ENCODE peak calls at places on chromosomes 1 and 21, in five cellular contexts. U is SK-N-SH, J is HepG2, Y is K562, D is GM12878. X is an unnamed sample.

GRCh38 chr1:234707641-234708040 is 97.7 kb upstream of the IRF2BP2 start:
- DNase-seq in J (no peak), Y (no peak), U (no peak), D (no peak), X (no peak)

GRCh38 chr1:218294531-218294930 is 9.4 kb downstream of the RRP15 start:
- DNase-seq in U (no peak), J (no peak), Y (no peak), D (no peak), X (no peak)

GRCh38 chr1:170218261-170218660 is 72.5 kb downstream of the NTMT2 start:
- DNase-seq in D (no peak), Y (no peak), U (no peak), J (no peak), X (no peak)

GRCh38 chr1:222928212-222928611 is 113.4 kb downstream of the DISP1 start:
- DNase-seq in Y (no peak), U (peak; percentile 44), D (no peak), J (peak; percentile 49), X (peak; percentile 43)

GRCh38 chr1:27878787-27879335 is 6.5 kb downstream of the THEMIS2 start:
- DNase-seq in U (peak; percentile 47), Y (no peak), J (no peak), D (no peak), X (no peak)

GRCh38 chr1:32012709-32013385 is 821 bp upstream of the KHDRBS1 start:
- DNase-seq in Y (no peak), U (no peak), J (no peak), D (no peak), X (no peak)

GRCh38 chr1:29196863-29197589 is 15.3 kb upstream of the SRSF4 start:
- DNase-seq in J (no peak), Y (no peak), U (no peak), D (no peak), X (no peak)

GRCh38 chr1:225962440-225962975 is 21.5 kb upstream of the LEFTY2 start:
- DNase-seq in U (peak; percentile 71), J (peak; percentile 27), D (no peak), Y (peak; percentile 90), X (peak; percentile 93)

GRCh38 chr1:36397083-36397377 is 678 bp downstream of the LSM10 start:
- DNase-seq in U (no peak), J (no peak), D (no peak), Y (no peak), X (no peak)

GRCh38 chr1:234108921-234109320 is 204.4 kb downstream of the SLC35F3 start:
- DNase-seq in J (no peak), Y (no peak), U (no peak), D (no peak), X (no peak)

GRCh38 chr1:99662581-99663208 is 16.8 kb downstream of the PALMD start:
- DNase-seq in D (no peak), Y (no peak), U (no peak), J (no peak), X (no peak)

GRCh38 chr1:15946546-15947381 is 29.1 kb downstream of the ZBTB17 start:
- DNase-seq in Y (no peak), D (no peak), U (no peak), J (no peak), X (no peak)

GRCh38 chr1:165187020-165187628 is 169.4 kb downstream of the LMX1A start:
- DNase-seq in D (no peak), U (no peak), J (no peak), Y (no peak), X (no peak)

GRCh38 chr1:203512830-203513578 is 19.1 kb downstream of the OPTC start:
- DNase-seq in U (no peak), J (peak; percentile 21), Y (no peak), D (no peak), X (no peak)

DNA sequence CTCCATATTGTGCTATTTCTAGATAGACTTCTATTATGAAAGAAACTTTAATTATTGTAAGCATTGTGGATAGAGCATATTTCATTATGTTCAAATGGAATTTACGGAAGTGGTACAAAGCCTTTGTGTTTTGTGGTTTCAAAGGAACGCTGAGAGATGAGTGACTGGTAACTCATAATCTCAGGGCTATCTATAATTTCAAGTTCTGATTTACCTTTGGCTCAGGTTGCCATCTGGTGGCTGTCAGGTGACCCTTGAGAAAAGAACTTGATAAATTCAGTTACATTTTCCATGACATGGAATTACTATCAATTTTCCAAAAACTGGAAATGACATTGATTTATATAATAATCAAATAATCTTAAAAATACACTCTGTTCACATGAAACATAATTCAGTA is 12.2 kb downstream of the NTNG1 start:
- DNase-seq in Y (no peak), J (peak; percentile 2), D (no peak), U (no peak), X (no peak)
- TF ChIP-seq FOXM1 in Y (no peak), J (no peak), D (no peak), U (no peak), X (no peak)

GRCh38 chr1:84283381-84283780 is 18.1 kb upstream of the SAMD13 start:
- DNase-seq in Y (no peak), U (no peak), D (no peak), J (no peak), X (no peak)
- TF ChIP-seq FOXM1 in Y (no peak), U (no peak), D (no peak), J (no peak), X (no peak)

DNA sequence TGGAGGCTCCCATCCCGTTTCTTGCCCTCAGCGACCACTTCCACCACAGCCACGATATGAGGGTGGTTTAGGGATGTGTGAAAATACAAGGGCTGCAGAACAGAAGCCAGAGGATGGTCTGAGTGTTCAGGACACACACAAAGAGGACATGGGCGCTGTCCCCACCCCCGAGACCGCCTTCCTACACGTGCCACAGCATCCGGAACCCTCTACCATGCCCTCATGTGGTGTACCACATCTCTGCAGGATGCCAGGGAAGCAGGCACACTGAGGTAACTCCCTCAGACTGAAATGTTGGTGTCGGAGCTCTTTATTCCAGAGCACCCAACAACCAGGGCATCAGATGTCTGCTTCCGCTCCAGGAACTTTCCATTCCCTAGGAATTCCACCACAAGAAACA is 23.1 kb downstream of the NPHP4 start:
- DNase-seq in U (no peak), Y (no peak), D (no peak), J (no peak), X (no peak)
- TF ChIP-seq FOXM1 in U (no peak), Y (no peak), D (no peak), J (no peak), X (no peak)

GRCh38 chr1:79042539-79042938 is 36.0 kb upstream of the ADGRL4 start:
- DNase-seq in U (no peak), D (no peak), J (no peak), Y (no peak), X (no peak)

GRCh38 chr1:79041666-79042065 is 35.1 kb upstream of the ADGRL4 start:
- DNase-seq in U (no peak), J (no peak), Y (no peak), D (no peak), X (no peak)

GRCh38 chr1:79040424-79041089 is 34.0 kb upstream of the ADGRL4 start:
- DNase-seq in Y (no peak), D (peak; percentile 23), J (no peak), U (peak; percentile 8), X (no peak)

GRCh38 chr1:79043506-79043905 is 37.0 kb upstream of the ADGRL4 start:
- DNase-seq in U (no peak), D (no peak), Y (no peak), J (no peak), X (no peak)

GRCh38 chr1:79042117-79042516 is 35.6 kb upstream of the ADGRL4 start:
- DNase-seq in J (no peak), Y (no peak), U (no peak), D (peak; percentile 44), X (no peak)
- TF ChIP-seq FOXM1 in J (no peak), Y (no peak), U (no peak), D (peak; percentile 79), X (no peak)

GRCh38 chr21:33309778-33310177 is 15.0 kb upstream of the IFNAR1 start:
- DNase-seq in J (no peak), Y (no peak), D (no peak), U (no peak), X (no peak)

GRCh38 chr21:33313611-33314010 is 11.2 kb upstream of the IFNAR1 start:
- DNase-seq in D (no peak), Y (no peak), J (no peak), U (no peak), X (no peak)

GRCh38 chr21:33313183-33313582 is 11.6 kb upstream of the IFNAR1 start:
- DNase-seq in J (no peak), Y (no peak), U (no peak), D (no peak), X (no peak)

GRCh38 chr21:33305344-33305671 is 19.5 kb upstream of the IFNAR1 start:
- DNase-seq in J (no peak), D (no peak), U (no peak), Y (no peak), X (no peak)

GRCh38 chr21:33308586-33309490 is 15.9 kb upstream of the IFNAR1 start:
- DNase-seq in U (peak; percentile 47), Y (no peak), J (no peak), D (peak; percentile 98), X (no peak)
- TF ChIP-seq FOXM1 in U (no peak), Y (no peak), J (no peak), D (peak; percentile 97), X (no peak)

DNA sequence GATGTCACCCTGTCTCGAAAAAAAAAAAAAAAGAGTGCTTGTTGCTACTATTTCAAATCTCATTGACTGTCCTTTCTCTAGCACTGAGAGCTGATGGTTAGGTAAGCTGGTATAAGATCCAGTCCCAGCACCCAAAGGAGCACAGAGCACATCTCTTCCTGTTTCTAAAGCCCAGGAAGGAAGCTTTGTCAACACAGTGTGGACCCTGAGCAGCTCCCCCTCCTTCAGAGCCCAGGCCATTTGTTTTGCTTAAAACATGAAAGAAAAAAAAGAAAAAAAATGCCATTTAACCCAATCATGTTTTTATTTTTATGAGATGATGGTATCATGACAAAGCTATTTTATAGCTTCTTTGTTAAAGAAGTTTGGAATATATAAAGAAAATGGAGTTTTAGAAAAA is 184.1 kb upstream of the DUSP10 start:
- DNase-seq in U (no peak), Y (no peak), D (no peak), J (no peak), X (no peak)
- TF ChIP-seq FOXM1 in U (no peak), Y (no peak), D (no peak), J (no peak), X (no peak)